ENCODE peak calls at places on chromosomes 4 and X, in eight cellular contexts. Y, Q, G, F, W, X, D and S are unnamed samples.

GRCh38 chr4:90159193-90159592 is 32.0 kb downstream of the CCSER1 start:
- DNase-seq in Y (peak; percentile 10), Q (no peak), G (no peak), F (no peak), W (no peak), X (no peak), D (no peak), S (no peak)

GRCh38 chr4:98314791-98315565 is 53.8 kb downstream of the RAP1GDS1 start:
- DNase-seq in Y (no peak), Q (peak; percentile 35), G (no peak), F (no peak), W (no peak), X (no peak), D (no peak), S (no peak)

GRCh38 chr4:106471151-106471550 is 102.6 kb upstream of the GIMD1 start:
- DNase-seq in Y (no peak), Q (no peak), G (no peak), F (no peak), W (no peak), X (no peak), D (no peak), S (no peak)

GRCh38 chrX:39331062-39331704 is 529.9 kb downstream of the MID1IP1 start:
- DNase-seq in Y (peak; percentile 12), Q (no peak), G (no peak), F (no peak), W (peak; percentile 61), X (peak; percentile 10), D (no peak), S (no peak)

GRCh38 chr4:20299515-20299914 is 47.8 kb downstream of the SLIT2 start:
- DNase-seq in Y (peak; percentile 27), Q (no peak), G (peak; percentile 11), F (no peak), W (no peak), X (no peak), D (peak; percentile 51), S (peak; percentile 15)

GRCh38 chrX:143306991-143307965 is 210.0 kb downstream of the SPANXN3 start:
- DNase-seq in Y (no peak), Q (no peak), G (no peak), F (no peak), W (no peak), X (no peak), D (peak; percentile 1), S (no peak)

GRCh38 chrX:153549231-153549630 is 31.8 kb downstream of the ATP2B3 start:
- DNase-seq in Y (no peak), Q (no peak), G (no peak), F (no peak), W (no peak), X (no peak), D (no peak), S (no peak)

GRCh38 chr4:186707574-186707973 is 16.1 kb downstream of the FAT1 start:
- DNase-seq in Y (no peak), Q (no peak), G (no peak), F (no peak), W (no peak), X (no peak), D (no peak), S (no peak)

GRCh38 chr4:10296730-10297129 is 160.5 kb downstream of the ZNF518B start:
- DNase-seq in Y (no peak), Q (no peak), G (no peak), F (peak; percentile 56), W (no peak), X (no peak), D (peak; percentile 3), S (no peak)

GRCh38 chrX:136304493-136304892 is 3.7 kb downstream of the ADGRG4 start:
- DNase-seq in Y (no peak), Q (no peak), G (no peak), F (no peak), W (no peak), X (no peak), D (peak; percentile 5), S (no peak)

GRCh38 chr4:6658635-6659075 is 18.2 kb downstream of the MRFAP1 start:
- DNase-seq in Y (peak; percentile 41), Q (no peak), G (peak; percentile 42), F (no peak), W (peak; percentile 54), X (peak; percentile 61), D (peak; percentile 72), S (no peak)

GRCh38 chrX:338836-339400 is 20.3 kb upstream of the GTPBP6 start:
- DNase-seq in Y (no peak), Q (no peak), G (no peak), F (no peak), W (no peak), X (no peak), D (no peak), S (no peak)

GRCh38 chrX:2500681-2501151 is at the start of the genes DHRSX and ZBED1:
- DNase-seq in Y (peak; percentile 28), Q (no peak), G (peak; percentile 54), F (no peak), W (peak; percentile 62), X (peak; percentile 17), D (no peak), S (peak; percentile 27)

GRCh38 chr4:93710101-93710846 is 118.3 kb upstream of the ATOH1 start:
- DNase-seq in Y (peak; percentile 6), Q (no peak), G (peak; percentile 18), F (no peak), W (no peak), X (no peak), D (peak; percentile 81), S (no peak)

GRCh38 chr4:141640692-141641091 is 4.3 kb downstream of the IL15 start:
- DNase-seq in Y (no peak), Q (no peak), G (no peak), F (no peak), W (no peak), X (no peak), D (no peak), S (no peak)

GRCh38 chr4:101944649-101945048 is 154.1 kb downstream of the BANK1 start:
- DNase-seq in Y (no peak), Q (peak; percentile 57), G (no peak), F (no peak), W (no peak), X (no peak), D (peak; percentile 21), S (no peak)

GRCh38 chr4:89752932-89753598 is 83.9 kb downstream of the SNCA start:
- DNase-seq in Y (peak; percentile 65), Q (peak; percentile 89), G (no peak), F (peak; percentile 67), W (no peak), X (no peak), D (no peak), S (no peak)

GRCh38 chr4:101218346-101218745 is 129.0 kb downstream of the PPP3CA start:
- DNase-seq in Y (no peak), Q (no peak), G (no peak), F (no peak), W (no peak), X (no peak), D (no peak), S (no peak)

GRCh38 chr4:30724217-30724616 is 4.0 kb downstream of the PCDH7 start:
- DNase-seq in Y (no peak), Q (no peak), G (no peak), F (no peak), W (no peak), X (no peak), D (no peak), S (no peak)